ENCODE peak calls at places on chromosomes 11 and 22, in nine cellular contexts. One of them, this sample, is unnamed.

GRCh38 chr22:45084400-45084920 is 74.7 kb upstream of the PHF21B start:
- DNase-seq in GM12891: no peak
- DNase-seq in HCT116: no peak
- DNase-seq in stomach: no peak
- DNase-seq in spleen: no peak
- DNase-seq in GM23338: no peak
- DNase-seq in prostate gland: no peak
- DNase-seq in HepG2: no peak
- DNase-seq in endothelial cell of umbilical vein: no peak
- DNase-seq in this sample: no peak

GRCh38 chr11:122556605-122557004 is 98.9 kb upstream of the UBASH3B start:
- DNase-seq in GM12891: no peak
- DNase-seq in HCT116: no peak
- DNase-seq in stomach: no peak
- DNase-seq in spleen: peak
- DNase-seq in GM23338: peak
- DNase-seq in prostate gland: no peak
- DNase-seq in HepG2: no peak
- DNase-seq in endothelial cell of umbilical vein: no peak
- DNase-seq in this sample: no peak

GRCh38 chr11:128568166-128568778 is 19.1 kb downstream of the ETS1 start:
- DNase-seq in GM12891: no peak
- DNase-seq in HCT116: no peak
- DNase-seq in stomach: no peak
- DNase-seq in spleen: peak
- DNase-seq in GM23338: no peak
- DNase-seq in prostate gland: no peak
- DNase-seq in HepG2: no peak
- DNase-seq in endothelial cell of umbilical vein: no peak
- DNase-seq in this sample: peak

GRCh38 chr11:64695548-64695947 is 27.4 kb downstream of the NRXN2 start:
- DNase-seq in GM12891: no peak
- DNase-seq in HCT116: no peak
- DNase-seq in stomach: no peak
- DNase-seq in spleen: no peak
- DNase-seq in GM23338: no peak
- DNase-seq in prostate gland: no peak
- DNase-seq in HepG2: no peak
- DNase-seq in endothelial cell of umbilical vein: no peak
- DNase-seq in this sample: no peak

GRCh38 chr22:30606455-30607299 is at the start of gene TCN2:
- DNase-seq in GM12891: no peak
- DNase-seq in HCT116: no peak
- DNase-seq in stomach: peak
- DNase-seq in spleen: peak
- DNase-seq in GM23338: peak
- DNase-seq in prostate gland: peak
- DNase-seq in HepG2: peak
- DNase-seq in endothelial cell of umbilical vein: peak
- DNase-seq in this sample: peak

GRCh38 chr11:72015511-72016061 is 16.9 kb downstream of the IL18BP start:
- DNase-seq in GM12891: no peak
- DNase-seq in HCT116: no peak
- DNase-seq in stomach: no peak
- DNase-seq in spleen: no peak
- DNase-seq in GM23338: peak
- DNase-seq in prostate gland: no peak
- DNase-seq in HepG2: peak
- DNase-seq in endothelial cell of umbilical vein: no peak
- DNase-seq in this sample: no peak

GRCh38 chr22:46063861-46064235 is 86.5 kb upstream of the PPARA start:
- DNase-seq in GM12891: no peak
- DNase-seq in HCT116: no peak
- DNase-seq in stomach: peak
- DNase-seq in spleen: peak
- DNase-seq in GM23338: no peak
- DNase-seq in prostate gland: peak
- DNase-seq in HepG2: no peak
- DNase-seq in endothelial cell of umbilical vein: no peak
- DNase-seq in this sample: peak

GRCh38 chr11:13030857-13031256 is 21.7 kb downstream of the RASSF10 start:
- DNase-seq in GM12891: no peak
- DNase-seq in HCT116: no peak
- DNase-seq in stomach: peak
- DNase-seq in spleen: no peak
- DNase-seq in GM23338: no peak
- DNase-seq in prostate gland: peak
- DNase-seq in HepG2: peak
- DNase-seq in endothelial cell of umbilical vein: peak
- DNase-seq in this sample: no peak

GRCh38 chr11:103279821-103280220 is 170.6 kb downstream of the DYNC2H1 start:
- DNase-seq in GM12891: no peak
- DNase-seq in HCT116: no peak
- DNase-seq in stomach: no peak
- DNase-seq in spleen: no peak
- DNase-seq in GM23338: no peak
- DNase-seq in prostate gland: no peak
- DNase-seq in HepG2: no peak
- DNase-seq in endothelial cell of umbilical vein: no peak
- DNase-seq in this sample: no peak

GRCh38 chr22:38298312-38299000 is 18.8 kb downstream of the CSNK1E start:
- DNase-seq in GM12891: peak
- DNase-seq in HCT116: peak
- DNase-seq in stomach: no peak
- DNase-seq in spleen: peak
- DNase-seq in GM23338: peak
- DNase-seq in prostate gland: no peak
- DNase-seq in HepG2: no peak
- DNase-seq in endothelial cell of umbilical vein: no peak
- DNase-seq in this sample: no peak

GRCh38 chr11:22193348-22194051 is 615 bp downstream of the ANO5 start:
- DNase-seq in GM12891: peak
- DNase-seq in HCT116: no peak
- DNase-seq in stomach: peak
- DNase-seq in spleen: peak
- DNase-seq in GM23338: peak
- DNase-seq in prostate gland: peak
- DNase-seq in HepG2: no peak
- DNase-seq in endothelial cell of umbilical vein: peak
- DNase-seq in this sample: peak

GRCh38 chr11:22190827-22191463 is 1.9 kb upstream of the ANO5 start:
- DNase-seq in GM12891: no peak
- DNase-seq in HCT116: no peak
- DNase-seq in stomach: no peak
- DNase-seq in spleen: no peak
- DNase-seq in GM23338: no peak
- DNase-seq in prostate gland: no peak
- DNase-seq in HepG2: no peak
- DNase-seq in endothelial cell of umbilical vein: no peak
- DNase-seq in this sample: no peak

GRCh38 chr11:22192289-22192641 is 620 bp upstream of the ANO5 start:
- DNase-seq in GM12891: no peak
- DNase-seq in HCT116: no peak
- DNase-seq in stomach: peak
- DNase-seq in spleen: no peak
- DNase-seq in GM23338: peak
- DNase-seq in prostate gland: no peak
- DNase-seq in HepG2: peak
- DNase-seq in endothelial cell of umbilical vein: no peak
- DNase-seq in this sample: no peak

GRCh38 chr11:22194907-22195306 is 2.0 kb downstream of the ANO5 start:
- DNase-seq in GM12891: no peak
- DNase-seq in HCT116: no peak
- DNase-seq in stomach: no peak
- DNase-seq in spleen: no peak
- DNase-seq in GM23338: no peak
- DNase-seq in prostate gland: no peak
- DNase-seq in HepG2: no peak
- DNase-seq in endothelial cell of umbilical vein: no peak
- DNase-seq in this sample: no peak

DNA sequence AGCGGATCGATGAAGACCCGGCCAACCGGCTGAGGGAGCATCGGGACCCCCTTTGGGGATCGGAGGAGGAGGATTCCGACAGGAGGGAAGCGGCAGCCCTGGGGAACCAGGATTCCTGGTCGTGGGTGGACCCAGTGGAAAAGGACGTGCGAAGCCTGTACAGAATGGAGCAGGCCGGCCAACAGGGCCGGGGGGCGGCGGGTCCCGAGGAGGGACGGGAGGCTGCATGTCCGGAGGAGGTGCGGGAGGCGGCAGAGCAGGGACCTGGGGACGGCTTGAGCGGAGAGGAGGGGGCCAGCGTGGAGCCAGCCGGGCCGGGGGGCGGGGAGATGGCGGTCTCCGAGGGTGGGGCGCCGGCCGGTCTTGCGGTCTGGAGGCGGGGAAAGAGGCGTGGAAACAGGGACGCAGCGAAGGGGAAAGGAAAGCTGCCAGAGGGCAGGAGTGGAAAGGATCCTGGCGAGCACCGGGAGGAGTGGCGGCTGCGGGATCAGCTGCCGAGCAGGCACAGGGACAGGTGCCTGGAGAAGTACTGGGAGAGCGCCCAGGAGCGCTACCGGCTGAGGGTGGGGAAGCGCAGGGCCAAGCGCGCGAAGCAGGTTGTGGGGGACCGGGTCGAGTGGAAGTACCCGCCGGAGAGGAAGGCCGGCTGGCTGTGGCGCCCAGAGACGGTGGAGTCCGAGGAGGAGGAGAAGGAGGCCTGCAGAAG is at the start of gene ANO5:
- DNase-seq in GM12891: peak
- DNase-seq in HCT116: no peak
- DNase-seq in stomach: peak
- DNase-seq in spleen: peak
- DNase-seq in GM23338: peak
- DNase-seq in prostate gland: peak
- DNase-seq in HepG2: no peak
- DNase-seq in endothelial cell of umbilical vein: peak
- DNase-seq in this sample: peak
- TF ChIP-seq POLR2AphosphoS5 in GM12891: no peak
- TF ChIP-seq POLR2AphosphoS5 in HCT116: no peak
- TF ChIP-seq POLR2AphosphoS5 in stomach: peak
- TF ChIP-seq POLR2AphosphoS5 in spleen: no peak
- TF ChIP-seq POLR2AphosphoS5 in GM23338: peak
- TF ChIP-seq POLR2AphosphoS5 in prostate gland: no peak
- TF ChIP-seq POLR2AphosphoS5 in HepG2: no peak
- TF ChIP-seq POLR2AphosphoS5 in endothelial cell of umbilical vein: no peak
- TF ChIP-seq POLR2AphosphoS5 in this sample: no peak

GRCh38 chr22:23144926-23145906 is at the start of gene RAB36:
- DNase-seq in GM12891: peak
- DNase-seq in HCT116: peak
- DNase-seq in stomach: peak
- DNase-seq in spleen: peak
- DNase-seq in GM23338: peak
- DNase-seq in prostate gland: peak
- DNase-seq in HepG2: peak
- DNase-seq in endothelial cell of umbilical vein: peak
- DNase-seq in this sample: peak
- TF ChIP-seq POLR2AphosphoS5 in GM12891: no peak
- TF ChIP-seq POLR2AphosphoS5 in HCT116: peak
- TF ChIP-seq POLR2AphosphoS5 in stomach: peak
- TF ChIP-seq POLR2AphosphoS5 in spleen: peak
- TF ChIP-seq POLR2AphosphoS5 in GM23338: no peak
- TF ChIP-seq POLR2AphosphoS5 in prostate gland: peak
- TF ChIP-seq POLR2AphosphoS5 in HepG2: no peak
- TF ChIP-seq POLR2AphosphoS5 in endothelial cell of umbilical vein: peak
- TF ChIP-seq POLR2AphosphoS5 in this sample: no peak

DNA sequence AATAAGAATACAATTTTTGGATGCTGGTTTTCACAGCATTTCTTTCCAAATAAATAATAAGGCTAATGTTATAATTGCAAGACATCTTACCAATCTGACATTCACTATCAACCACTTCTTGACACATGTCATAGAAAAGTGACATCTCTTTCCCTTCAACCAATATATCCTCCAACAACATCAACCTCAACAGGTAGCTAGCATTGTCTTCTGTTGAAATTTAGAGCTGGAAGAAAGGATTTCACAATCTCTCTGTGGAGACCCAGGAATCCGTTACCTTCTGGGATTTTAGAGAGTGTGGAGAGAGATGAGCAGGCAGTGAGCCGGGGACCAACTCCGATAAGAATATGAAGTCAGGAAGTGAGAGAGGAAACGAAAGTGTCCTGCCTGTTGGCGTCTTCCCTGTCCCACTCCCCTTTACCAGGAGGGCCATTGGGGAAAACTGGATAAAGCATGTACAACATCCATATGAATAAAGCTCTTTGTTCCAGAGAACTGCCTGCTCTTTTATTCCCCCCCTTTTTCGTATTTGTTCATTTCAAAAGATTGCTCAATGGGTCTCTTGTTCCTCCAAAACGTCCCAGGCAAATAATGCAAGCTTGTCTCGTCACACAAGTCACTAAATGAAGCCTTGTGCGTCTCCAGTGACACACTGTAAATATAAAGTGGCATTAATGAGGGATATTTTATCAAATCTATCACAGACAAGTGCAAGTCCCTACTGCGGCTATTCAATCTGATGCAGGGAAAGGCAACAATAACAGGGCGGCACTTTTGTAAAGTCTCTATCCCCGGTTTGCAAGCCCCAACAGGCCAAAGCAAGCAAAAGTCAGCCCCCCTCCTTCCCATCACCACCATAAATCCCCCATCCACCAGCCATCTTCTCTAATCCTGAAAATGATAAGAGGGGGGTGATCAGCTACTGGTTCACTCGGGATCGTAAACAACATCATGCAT is 3.4 kb downstream of the CADM1 start:
- DNase-seq in GM12891: no peak
- DNase-seq in HCT116: no peak
- DNase-seq in stomach: no peak
- DNase-seq in spleen: no peak
- DNase-seq in GM23338: peak
- DNase-seq in prostate gland: peak
- DNase-seq in HepG2: peak
- DNase-seq in endothelial cell of umbilical vein: no peak
- DNase-seq in this sample: no peak
- TF ChIP-seq POLR2AphosphoS5 in GM12891: no peak
- TF ChIP-seq POLR2AphosphoS5 in HCT116: no peak
- TF ChIP-seq POLR2AphosphoS5 in stomach: no peak
- TF ChIP-seq POLR2AphosphoS5 in spleen: no peak
- TF ChIP-seq POLR2AphosphoS5 in GM23338: no peak
- TF ChIP-seq POLR2AphosphoS5 in prostate gland: no peak
- TF ChIP-seq POLR2AphosphoS5 in HepG2: no peak
- TF ChIP-seq POLR2AphosphoS5 in endothelial cell of umbilical vein: no peak
- TF ChIP-seq POLR2AphosphoS5 in this sample: no peak

DNA sequence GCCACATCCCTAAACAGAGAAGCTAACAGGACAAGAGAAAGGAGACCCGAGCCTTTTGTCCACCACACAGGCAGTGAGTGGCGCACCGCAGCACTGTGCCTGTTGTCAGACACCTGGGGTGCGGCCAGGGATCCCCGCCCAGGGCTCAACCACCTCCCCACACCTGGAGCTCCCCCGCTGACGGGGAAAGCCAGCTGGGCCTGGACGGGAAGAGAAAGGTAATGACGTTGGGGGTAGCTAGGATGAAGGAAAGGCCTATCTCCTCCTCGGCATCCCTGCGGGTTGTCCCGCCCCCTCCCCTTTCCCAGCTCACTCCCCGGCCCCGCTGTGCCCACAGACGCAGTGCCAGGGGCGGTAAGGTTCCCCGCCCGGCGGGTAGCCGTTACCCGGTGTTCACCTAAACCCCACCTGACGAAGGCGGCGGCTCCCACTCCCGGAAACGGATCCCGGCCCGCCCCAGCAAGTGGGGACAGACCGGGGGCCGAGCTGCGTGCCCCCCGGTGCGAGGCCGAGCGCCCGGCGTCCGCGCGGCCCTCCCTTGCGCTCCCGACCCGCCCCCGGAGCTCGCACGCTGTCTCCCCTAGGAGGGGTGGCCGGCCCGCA is 507 bp downstream of the HYOU1 start:
- DNase-seq in GM12891: peak
- DNase-seq in HCT116: no peak
- DNase-seq in stomach: peak
- DNase-seq in spleen: no peak
- DNase-seq in GM23338: peak
- DNase-seq in prostate gland: no peak
- DNase-seq in HepG2: no peak
- DNase-seq in endothelial cell of umbilical vein: no peak
- DNase-seq in this sample: peak
- TF ChIP-seq POLR2AphosphoS5 in GM12891: no peak
- TF ChIP-seq POLR2AphosphoS5 in HCT116: no peak
- TF ChIP-seq POLR2AphosphoS5 in stomach: no peak
- TF ChIP-seq POLR2AphosphoS5 in spleen: no peak
- TF ChIP-seq POLR2AphosphoS5 in GM23338: no peak
- TF ChIP-seq POLR2AphosphoS5 in prostate gland: no peak
- TF ChIP-seq POLR2AphosphoS5 in HepG2: no peak
- TF ChIP-seq POLR2AphosphoS5 in endothelial cell of umbilical vein: no peak
- TF ChIP-seq POLR2AphosphoS5 in this sample: no peak